ENCODE peak calls at places on chromosome 9, in six cellular contexts. R is H9, B is IMR-90, E is neuronal stem cell, D is H1, Z is mesendoderm. G is an unnamed sample.
A peak's percentile ranks its signal among the peaks of the same experiment; 100 is the strongest.

GRCh38 chr9:35972093-35972492 is 14.1 kb upstream of the OR2S2 start:
- DNase-seq in R (peak; percentile 74), B (no peak), E (no peak), D (peak; percentile 75), Z (peak; percentile 73), G (peak; percentile 14)

GRCh38 chr9:23464275-23464674 is 361.8 kb downstream of the ELAVL2 start:
- DNase-seq in R (no peak), B (no peak), E (no peak), D (no peak), Z (no peak), G (no peak)

GRCh38 chr9:12816656-12817101 is 41.9 kb downstream of the LURAP1L start:
- DNase-seq in R (no peak), B (no peak), E (no peak), D (no peak), Z (no peak), G (no peak)

GRCh38 chr9:19431361-19432171 is 22.8 kb downstream of the ACER2 start:
- DNase-seq in R (no peak), B (no peak), E (no peak), D (no peak), Z (no peak), G (no peak)

GRCh38 chr9:70590264-70590646 is 175.8 kb upstream of the KLF9 start:
- DNase-seq in R (no peak), B (peak; percentile 70), E (no peak), D (no peak), Z (no peak), G (peak; percentile 53)

GRCh38 chr9:8361364-8361763 is 561.8 kb upstream of the DMAC1 start:
- DNase-seq in R (no peak), B (no peak), E (no peak), D (no peak), Z (no peak), G (no peak)

GRCh38 chr9:121718063-121718462 is 66.6 kb downstream of the DAB2IP start:
- DNase-seq in R (no peak), B (peak; percentile 65), E (peak; percentile 48), D (no peak), Z (no peak), G (no peak)

GRCh38 chr9:121505903-121506640 is 6.4 kb upstream of the GGTA1 start:
- DNase-seq in R (no peak), B (no peak), E (no peak), D (no peak), Z (no peak), G (no peak)

GRCh38 chr9:108083796-108084352 is 594.3 kb upstream of the KLF4 start:
- DNase-seq in R (no peak), B (no peak), E (no peak), D (no peak), Z (no peak), G (no peak)

GRCh38 chr9:35564658-35565061 is 40.4 kb upstream of the TESK1 start:
- DNase-seq in R (no peak), B (no peak), E (no peak), D (no peak), Z (no peak), G (no peak)

GRCh38 chr9:127825319-127826051 is 22.8 kb downstream of the FPGS start:
- DNase-seq in R (peak; percentile 95), B (no peak), E (peak; percentile 58), D (peak; percentile 97), Z (peak; percentile 81), G (no peak)

GRCh38 chr9:4902135-4902475 is 83.0 kb upstream of the JAK2 start:
- DNase-seq in R (peak; percentile 36), B (no peak), E (no peak), D (no peak), Z (no peak), G (no peak)

GRCh38 chr9:9499546-9499945 is 1113.3 kb downstream of the PTPRD start:
- DNase-seq in R (no peak), B (no peak), E (no peak), D (no peak), Z (no peak), G (no peak)

GRCh38 chr9:33244150-33244784 is 4.3 kb downstream of the SPINK4 start:
- DNase-seq in R (no peak), B (no peak), E (no peak), D (no peak), Z (no peak), G (no peak)

DNA sequence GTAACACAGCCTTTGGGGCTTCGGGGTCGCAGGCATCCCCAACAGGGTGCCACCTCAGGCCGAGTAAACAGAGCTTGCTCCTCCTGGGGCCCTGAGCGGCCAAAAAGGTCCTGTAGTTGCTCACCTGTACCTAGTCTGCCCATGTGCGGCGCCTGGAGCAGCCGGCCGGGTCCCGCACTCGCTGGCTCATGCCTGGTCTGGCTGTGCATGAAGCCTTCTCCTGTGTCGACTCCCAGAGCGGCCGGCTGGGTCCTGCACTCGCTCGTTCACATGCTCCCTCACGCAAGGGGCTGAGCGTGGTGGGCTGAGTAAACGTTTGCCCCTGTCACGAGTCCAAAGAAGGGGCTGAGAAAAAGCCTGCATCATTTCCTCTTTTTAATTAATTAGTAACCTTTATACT is 162.4 kb upstream of the TUT7 start:
- DNase-seq in R (peak; percentile 34), B (no peak), E (no peak), D (no peak), Z (no peak), G (no peak)
- H2AK5ac ChIP-seq in R (no peak overlapping the region), B (peak overlapping the region; percentile 54), E (peak overlapping the region; percentile 68), D (no peak overlapping the region), Z (no peak overlapping the region), G (no peak overlapping the region)

DNA sequence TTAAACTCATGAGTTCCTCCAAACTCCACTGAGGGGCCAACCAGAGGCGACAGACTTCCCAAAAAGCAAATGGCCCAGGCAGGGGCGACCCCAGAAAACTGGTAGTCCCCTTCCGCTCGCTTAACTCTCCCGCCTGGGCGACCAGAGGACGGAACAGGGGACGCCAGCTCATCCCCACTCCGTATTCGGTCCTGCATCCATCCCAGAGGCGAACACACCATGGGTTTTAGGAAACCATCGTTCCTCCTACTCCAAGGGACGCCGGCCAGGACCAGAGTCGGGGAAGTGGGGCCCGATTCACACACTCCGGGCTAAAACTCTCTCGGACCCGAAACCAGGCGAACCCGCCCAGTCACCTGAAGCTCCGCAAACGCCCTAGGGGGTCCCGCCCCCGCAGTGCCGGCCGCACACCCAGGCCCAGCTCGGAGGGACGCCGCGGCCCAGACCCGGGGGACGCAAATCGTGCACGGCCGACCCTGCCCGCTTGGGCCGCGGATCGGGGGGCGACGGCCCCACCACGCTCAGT is 478 bp downstream of the TEX10 start:
- DNase-seq in R (peak; percentile 32), B (peak; percentile 10), E (peak; percentile 18), D (no peak), Z (peak; percentile 55), G (peak; percentile 46)
- H3K23ac ChIP-seq in R (no peak overlapping the region), B (peak overlapping the region; percentile 69), E (peak overlapping the region; percentile 52), D (no peak overlapping the region), Z (no peak overlapping the region), G (peak overlapping the region; percentile 1)

GRCh38 chr9:97761879-97762278 is 64.7 kb upstream of the XPA start:
- DNase-seq in R (no peak), B (no peak), E (no peak), D (no peak), Z (no peak), G (no peak)
- H3K27ac ChIP-seq in R (no peak overlapping the region), B (no peak overlapping the region), E (no peak overlapping the region), D (no peak overlapping the region), Z (no peak overlapping the region), G (no peak overlapping the region)

GRCh38 chr9:131969469-131969989 is 110.1 kb downstream of the MED27 start:
- DNase-seq in R (no peak), B (no peak), E (no peak), D (no peak), Z (no peak), G (no peak)
- H2AK5ac ChIP-seq in R (no peak overlapping the region), B (no peak overlapping the region), E (no peak overlapping the region), D (no peak overlapping the region), Z (no peak overlapping the region), G (no peak overlapping the region)

GRCh38 chr9:115039686-115040085 is 78.3 kb downstream of the TNC start:
- DNase-seq in R (no peak), B (no peak), E (no peak), D (no peak), Z (no peak), G (no peak)

GRCh38 chr9:115034801-115035200 is 83.2 kb downstream of the TNC start:
- DNase-seq in R (no peak), B (peak; percentile 90), E (no peak), D (no peak), Z (no peak), G (peak; percentile 46)

GRCh38 chr9:115035872-115036612 is 81.9 kb downstream of the TNC start:
- DNase-seq in R (no peak), B (peak; percentile 86), E (no peak), D (no peak), Z (peak; percentile 61), G (peak; percentile 69)

GRCh38 chr9:115036691-115037090 is 81.3 kb downstream of the TNC start:
- DNase-seq in R (no peak), B (no peak), E (no peak), D (no peak), Z (no peak), G (no peak)

GRCh38 chr9:115038138-115038537 is 79.8 kb downstream of the TNC start:
- DNase-seq in R (no peak), B (no peak), E (no peak), D (no peak), Z (no peak), G (no peak)
- H3K23ac ChIP-seq in R (no peak overlapping the region), B (peak overlapping the region; percentile 29), E (no peak overlapping the region), D (no peak overlapping the region), Z (no peak overlapping the region), G (no peak overlapping the region)

GRCh38 chr9:95167998-95168397 is 149.5 kb downstream of the FANCC start:
- DNase-seq in R (peak; percentile 83), B (peak; percentile 97), E (peak; percentile 77), D (peak; percentile 87), Z (peak; percentile 95), G (peak; percentile 97)
- H3K27ac ChIP-seq in R (no peak overlapping the region), B (peak overlapping the region; percentile 15), E (no peak overlapping the region), D (no peak overlapping the region), Z (no peak overlapping the region), G (no peak overlapping the region)

GRCh38 chr9:91677822-91678221 is 254.2 kb upstream of the NFIL3 start:
- DNase-seq in R (no peak), B (no peak), E (no peak), D (no peak), Z (no peak), G (no peak)
- H2AK5ac ChIP-seq in R (no peak overlapping the region), B (no peak overlapping the region), E (no peak overlapping the region), D (no peak overlapping the region), Z (no peak overlapping the region), G (no peak overlapping the region)

DNA sequence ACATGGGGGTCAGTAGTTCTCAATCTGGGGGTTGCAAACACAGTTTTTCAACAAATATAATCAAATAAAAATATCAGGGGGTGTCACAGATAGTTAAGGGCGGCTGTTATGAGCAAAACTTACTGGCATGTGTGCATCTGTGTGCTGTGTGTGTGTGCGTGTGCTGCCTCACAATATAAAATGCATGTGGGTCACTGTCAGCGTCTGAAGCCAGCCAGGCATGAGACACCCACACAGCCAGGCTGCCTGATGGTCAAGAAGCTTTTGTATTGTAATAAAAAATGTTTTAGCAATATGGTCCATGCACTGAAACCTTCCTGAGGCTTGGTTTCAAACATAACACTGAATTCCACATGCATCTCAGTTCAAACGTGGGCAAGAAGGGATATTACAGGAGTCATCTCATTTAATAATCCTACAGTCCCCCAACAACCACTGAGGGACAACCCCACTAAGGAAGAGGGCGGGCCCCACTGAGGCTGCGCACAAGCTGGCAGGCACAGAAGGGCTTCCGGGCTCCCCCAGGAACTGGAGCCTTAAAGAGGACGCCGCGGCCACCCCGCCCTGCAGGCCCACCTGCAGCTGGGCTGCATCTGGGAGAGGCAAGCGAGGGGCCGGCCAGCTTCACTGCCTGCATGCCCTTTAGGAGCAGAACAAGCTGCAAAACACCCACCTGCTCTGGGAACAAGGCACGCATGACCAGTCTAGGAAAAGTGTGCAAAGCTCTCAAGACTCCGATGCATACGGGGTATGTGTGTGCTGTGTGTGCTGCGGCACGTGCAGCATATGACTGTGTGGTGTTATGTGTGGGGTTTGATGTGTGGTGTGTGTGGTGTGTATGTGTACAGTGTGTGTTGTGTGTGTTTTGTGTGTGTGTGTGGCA is 14.1 kb downstream of the SEMA4D start:
- DNase-seq in R (peak; percentile 23), B (no peak), E (no peak), D (no peak), Z (no peak), G (no peak)
- H3K23ac ChIP-seq in R (no peak overlapping the region), B (no peak overlapping the region), E (no peak overlapping the region), D (no peak overlapping the region), Z (no peak overlapping the region), G (no peak overlapping the region)

G was measured in mesenchymal stem cell.